ENCODE peak calls at places on chromosomes 12 and 14, in six cellular contexts. R is AG04450; T is GM06990; I is colonic mucosa; E is NCI-H2081; O is stimulated activated CD8-positive, alpha-beta memory T cell treated with anti-CD3 and anti-CD28 coated beads, Interleukin-7, amount 100 ng/mL, for 1 hour. Y is an unnamed sample.

GRCh38 chr14:23281247-23281646 is 4.7 kb downstream of the HOMEZ start:
- DNase-seq in O (no peak), T (no peak), I (no peak), R (no peak), E (no peak), Y (no peak)

GRCh38 chr12:1517007-1517406 is 77.4 kb downstream of the FBXL14 start:
- DNase-seq in E (no peak), O (no peak), R (no peak), T (no peak), I (no peak), Y (no peak)

GRCh38 chr14:102891111-102891510 is 31.4 kb upstream of the AMN start:
- DNase-seq in E (no peak), T (no peak), I (no peak), R (no peak), O (no peak), Y (no peak)

GRCh38 chr12:109445224-109445623 is 31.9 kb downstream of the KCTD10 start:
- DNase-seq in T (no peak), I (no peak), R (no peak), E (no peak), O (no peak), Y (no peak)

GRCh38 chr14:95833429-95833828 is 43.2 kb upstream of the TUNAR start:
- DNase-seq in I (no peak), R (no peak), O (no peak), T (no peak), E (peak), Y (no peak)

GRCh38 chr12:93571360-93571853 is 1.1 kb upstream of the SOCS2 start:
- DNase-seq in I (peak), E (peak), O (no peak), R (no peak), T (peak), Y (peak)

GRCh38 chr12:19220205-19220604 is 90.7 kb downstream of the PLEKHA5 start:
- DNase-seq in O (no peak), R (no peak), T (no peak), I (no peak), E (no peak), Y (no peak)

GRCh38 chr14:66507181-66507721 is 696 bp upstream of the GPHN start:
- DNase-seq in O (no peak), I (no peak), R (no peak), T (no peak), E (peak), Y (peak)

GRCh38 chr12:15688838-15689237 is 100.3 kb downstream of the EPS8 start:
- DNase-seq in I (no peak), E (no peak), R (no peak), O (no peak), T (no peak), Y (no peak)

GRCh38 chr12:120062976-120063579 is 53.5 kb downstream of the RAB35 start:
- DNase-seq in R (no peak), O (no peak), I (no peak), T (no peak), E (no peak), Y (no peak)

GRCh38 chr12:123113038-123113437 is 37.9 kb downstream of the PITPNM2 start:
- DNase-seq in E (peak), O (no peak), T (no peak), I (no peak), R (no peak), Y (peak)

GRCh38 chr12:44874981-44875416 is 1.1 kb downstream of the NELL2 start:
- DNase-seq in O (no peak), T (peak), R (no peak), I (no peak), E (peak), Y (no peak)

GRCh38 chr12:52127683-52128450 is 48.4 kb downstream of the SMIM41 start:
- DNase-seq in R (no peak), T (no peak), O (no peak), E (no peak), I (no peak), Y (no peak)

GRCh38 chr12:121791671-121792496 is 1.6 kb downstream of the RHOF start:
- DNase-seq in I (peak), O (no peak), R (no peak), E (no peak), T (no peak), Y (no peak)

GRCh38 chr12:29991924-29992323 is 208.2 kb upstream of the TMTC1 start:
- DNase-seq in I (no peak), O (no peak), R (no peak), E (no peak), T (no peak), Y (no peak)

GRCh38 chr12:138171-138897 is 71.8 kb downstream of the IQSEC3 start:
- DNase-seq in O (no peak), E (no peak), T (no peak), I (no peak), R (no peak), Y (no peak)

GRCh38 chr14:89121961-89122675 is 294.9 kb downstream of the FOXN3 start:
- DNase-seq in O (no peak), R (no peak), T (no peak), I (no peak), E (peak), Y (peak)

GRCh38 chr12:125888921-125889320 is 823.7 kb downstream of the AACS start:
- DNase-seq in O (no peak), R (no peak), E (no peak), T (no peak), I (no peak), Y (no peak)

GRCh38 chr12:53174881-53175491 is 5.5 kb upstream of the ZNF740 start:
- DNase-seq in R (no peak), E (peak), I (peak), T (no peak), O (no peak), Y (peak)

GRCh38 chr12:46380397-46380796 is 7.8 kb upstream of the SLC38A2 start:
- DNase-seq in O (no peak), T (no peak), E (no peak), I (no peak), R (no peak), Y (no peak)

GRCh38 chr12:75939016-75939642 is 92.4 kb downstream of the PHLDA1 start:
- DNase-seq in E (no peak), I (no peak), O (no peak), R (no peak), T (no peak), Y (no peak)

GRCh38 chr12:132422057-132423043 is 67.6 kb upstream of the FBRSL1 start:
- DNase-seq in T (no peak), O (no peak), E (no peak), I (no peak), R (no peak), Y (no peak)

Y was measured in NCI-H1417.